ENCODE peak calls at places on chromosomes 2 and 18, in five cellular contexts. A is CD4-positive, alpha-beta T cell; E is sigmoid colon; C is endodermal cell; W is RWPE1. T is an unnamed sample.

GRCh38 chr2:80073134-80073561 is 231.4 kb downstream of the LRRTM1 start:
- DNase-seq in A (no peak), E (no peak), C (peak; percentile 78), W (peak; percentile 56), T (no peak)

GRCh38 chr2:164028764-164029534 is 293.1 kb upstream of the FIGN start:
- DNase-seq in A (no peak), E (no peak), C (no peak), W (no peak), T (no peak)

GRCh38 chr2:31013311-31013710 is 124.9 kb downstream of the GALNT14 start:
- DNase-seq in A (no peak), E (no peak), C (no peak), W (no peak), T (no peak)

GRCh38 chr2:68379184-68379708 is 14.2 kb downstream of the PLEK start:
- DNase-seq in A (no peak), E (no peak), C (no peak), W (no peak), T (no peak)

GRCh38 chr18:27656905-27657304 is 471.8 kb upstream of the CHST9 start:
- DNase-seq in A (no peak), E (no peak), C (no peak), W (no peak), T (no peak)

GRCh38 chr2:10477443-10478297 is 29.5 kb upstream of the ODC1 start:
- DNase-seq in A (no peak), E (peak; percentile 34), C (peak; percentile 94), W (no peak), T (no peak)

GRCh38 chr2:112216158-112216557 is 38.7 kb downstream of the ZC3H8 start:
- DNase-seq in A (no peak), E (no peak), C (no peak), W (no peak), T (no peak)

GRCh38 chr18:63213331-63213900 is 106.2 kb downstream of the BCL2 start:
- DNase-seq in A (no peak), E (no peak), C (no peak), W (no peak), T (no peak)

GRCh38 chr2:38464971-38465788 is 88.1 kb upstream of the ATL2 start:
- DNase-seq in A (no peak), E (no peak), C (peak; percentile 64), W (no peak), T (no peak)

GRCh38 chr2:235230809-235231601 is 262.8 kb upstream of the AGAP1 start:
- DNase-seq in A (no peak), E (no peak), C (no peak), W (no peak), T (no peak)

GRCh38 chr2:64737547-64737946 is 83.8 kb upstream of the SERTAD2 start:
- DNase-seq in A (no peak), E (no peak), C (no peak), W (no peak), T (no peak)

GRCh38 chr2:234741976-234742375 is 209.8 kb upstream of the SH3BP4 start:
- DNase-seq in A (no peak), E (no peak), C (no peak), W (no peak), T (no peak)

GRCh38 chr18:61579581-61579980 is 246.4 kb downstream of the CDH20 start:
- DNase-seq in A (no peak), E (no peak), C (no peak), W (no peak), T (no peak)

GRCh38 chr2:47339745-47340541 is 63.0 kb upstream of the MSH2 start:
- DNase-seq in A (no peak), E (no peak), C (no peak), W (peak; percentile 87), T (no peak)
- H3K27ac ChIP-seq in A (no peak overlapping the region), E (no peak overlapping the region), C (no peak overlapping the region), W (no peak overlapping the region), T (peak overlapping the region; percentile 26)

GRCh38 chr2:6352247-6352646 is 513.5 kb downstream of the CMPK2 start:
- DNase-seq in A (no peak), E (no peak), C (no peak), W (no peak), T (no peak)

GRCh38 chr2:6356127-6356761 is 509.5 kb downstream of the CMPK2 start:
- DNase-seq in A (no peak), E (no peak), C (no peak), W (no peak), T (no peak)

GRCh38 chr2:6353669-6354068 is 512.0 kb downstream of the CMPK2 start:
- DNase-seq in A (no peak), E (no peak), C (no peak), W (no peak), T (no peak)

GRCh38 chr2:6354546-6354945 is 511.2 kb downstream of the CMPK2 start:
- DNase-seq in A (no peak), E (no peak), C (no peak), W (no peak), T (no peak)

DNA sequence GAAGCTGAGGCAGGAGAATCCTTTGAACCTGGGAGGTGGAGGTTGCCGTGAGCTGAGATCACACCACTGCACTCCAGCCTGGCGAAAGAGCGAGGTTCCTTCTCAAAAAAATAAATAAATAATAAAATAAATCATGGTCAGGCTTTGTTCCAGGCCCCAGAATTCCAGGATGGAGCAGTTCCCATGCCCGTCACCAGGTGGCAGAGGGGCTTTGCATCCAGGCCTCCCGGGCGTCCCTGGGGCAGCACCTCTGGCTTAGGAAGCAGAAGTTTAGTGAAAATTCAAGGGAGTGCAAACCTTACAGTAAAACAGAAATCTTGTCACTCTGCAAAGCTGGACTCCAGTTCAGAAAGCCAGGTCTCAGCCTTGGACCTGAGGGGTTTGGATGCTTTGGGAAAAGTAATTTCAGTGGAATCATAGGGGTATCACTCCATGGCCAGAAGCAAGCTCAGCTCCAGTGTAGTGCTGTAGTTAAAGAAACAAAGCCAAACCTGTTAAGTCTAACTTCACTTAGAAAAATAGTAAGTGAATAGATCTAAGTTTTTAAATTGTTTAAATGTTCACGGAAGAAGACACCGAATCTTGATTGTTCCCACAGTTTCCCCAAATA is 512.7 kb downstream of the CMPK2 start:
- DNase-seq in A (no peak), E (no peak), C (peak; percentile 94), W (peak; percentile 13), T (peak; percentile 57)
- H3K27ac ChIP-seq in A (no peak overlapping the region), E (no peak overlapping the region), C (no peak overlapping the region), W (no peak overlapping the region), T (no peak overlapping the region)

GRCh38 chr18:76979906-76980305 is 152.7 kb downstream of the MBP start:
- DNase-seq in A (no peak), E (no peak), C (peak; percentile 30), W (no peak), T (no peak)

GRCh38 chr18:76977681-76978234 is 154.8 kb downstream of the MBP start:
- DNase-seq in A (no peak), E (no peak), C (peak; percentile 28), W (no peak), T (no peak)

GRCh38 chr18:76978616-76979015 is 154.0 kb downstream of the MBP start:
- DNase-seq in A (no peak), E (no peak), C (peak; percentile 25), W (no peak), T (no peak)

GRCh38 chr18:76980663-76981387 is 151.8 kb downstream of the MBP start:
- DNase-seq in A (no peak), E (no peak), C (peak; percentile 30), W (no peak), T (no peak)

DNA sequence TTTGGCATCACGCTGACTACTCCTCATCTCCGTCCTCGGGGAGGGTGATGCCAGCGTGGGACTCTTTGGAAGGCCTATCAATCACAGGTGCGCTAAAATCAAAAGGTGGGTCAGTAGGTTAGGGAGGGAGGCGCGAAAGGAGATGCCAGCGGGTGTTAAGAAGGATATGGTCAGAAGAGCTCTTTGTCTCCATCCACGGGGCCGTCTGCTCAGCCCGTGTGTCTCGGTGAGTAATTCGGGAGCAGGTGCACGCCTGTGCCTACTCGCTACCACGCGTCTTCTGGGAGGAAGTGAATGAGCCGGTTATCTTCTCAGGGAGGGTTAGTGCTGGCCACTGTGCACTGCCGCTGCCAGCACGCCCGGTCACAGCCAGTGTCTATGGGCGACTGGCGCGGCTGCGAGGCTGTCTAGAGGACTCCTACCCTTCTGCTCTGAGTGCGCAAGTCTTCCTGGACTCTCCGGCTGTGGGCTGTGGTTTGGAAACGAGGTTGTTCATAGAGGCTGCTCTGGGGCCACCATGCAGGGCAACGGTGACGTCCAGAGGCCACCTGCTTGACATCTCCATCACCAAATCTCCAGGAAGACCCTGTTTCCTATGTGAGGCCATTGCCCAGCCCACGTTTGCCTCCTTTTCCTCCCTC is 153.4 kb downstream of the MBP start:
- DNase-seq in A (no peak), E (no peak), C (peak; percentile 30), W (no peak), T (no peak)
- H3K27ac ChIP-seq in A (no peak overlapping the region), E (no peak overlapping the region), C (no peak overlapping the region), W (no peak overlapping the region), T (no peak overlapping the region)

DNA sequence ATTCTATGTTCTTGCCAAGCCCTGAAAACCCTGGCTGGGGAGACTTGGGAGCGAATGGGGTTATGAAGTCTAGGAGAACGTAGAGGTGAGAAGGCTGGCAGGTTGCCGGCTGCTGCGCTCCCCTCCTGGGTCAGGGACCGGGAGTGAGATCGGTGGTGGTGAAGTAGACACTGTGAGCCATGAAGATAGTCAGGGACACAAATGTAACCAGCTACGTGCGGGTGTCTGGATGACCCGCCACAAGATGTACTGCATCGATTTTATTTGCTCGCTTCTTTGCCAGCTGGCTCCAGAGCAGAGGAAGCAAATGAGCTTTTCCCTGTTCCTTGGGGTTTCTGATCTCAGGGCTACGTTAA is 360.8 kb downstream of the ZNF521 start:
- DNase-seq in A (no peak), E (no peak), C (no peak), W (no peak), T (no peak)
- H3K27ac ChIP-seq in A (no peak overlapping the region), E (no peak overlapping the region), C (no peak overlapping the region), W (no peak overlapping the region), T (peak overlapping the region; percentile 48)

GRCh38 chr2:232697059-232697806 is at the start of gene GIGYF2:
- DNase-seq in A (peak; percentile 85), E (peak; percentile 98), C (peak; percentile 100), W (peak; percentile 99), T (peak; percentile 96)

GRCh38 chr2:232699110-232699509 is 2.0 kb downstream of the GIGYF2 start:
- DNase-seq in A (no peak), E (no peak), C (peak; percentile 50), W (no peak), T (no peak)

GRCh38 chr2:232697807-232698110 is 628 bp downstream of the GIGYF2 start:
- DNase-seq in A (no peak), E (no peak), C (no peak), W (peak; percentile 34), T (no peak)

GRCh38 chr2:232700154-232700553 is 3.0 kb downstream of the GIGYF2 start:
- DNase-seq in A (no peak), E (no peak), C (no peak), W (no peak), T (no peak)

GRCh38 chr2:232698552-232699091 is 1.5 kb downstream of the GIGYF2 start:
- DNase-seq in A (no peak), E (no peak), C (no peak), W (no peak), T (no peak)
- H3K27ac ChIP-seq in A (no peak overlapping the region), E (no peak overlapping the region), C (no peak overlapping the region), W (no peak overlapping the region), T (peak overlapping the region; percentile 94)

GRCh38 chr2:43032248-43032893 is 194.0 kb downstream of the ZFP36L2 start:
- DNase-seq in A (no peak), E (peak; percentile 88), C (no peak), W (no peak), T (no peak)
- H3K27ac ChIP-seq in A (no peak overlapping the region), E (peak overlapping the region; percentile 65), C (no peak overlapping the region), W (peak overlapping the region; percentile 82), T (peak overlapping the region; percentile 73)

T was measured in lower lobe of right lung.